ENCODE peak calls at places on chromosomes 11 and 22, in five cellular contexts. I, E, Q, W and P are unnamed samples.

GRCh38 chr11:62881579-62882427 is 1.1 kb downstream of the SLC3A2 start:
- DNase-seq in I (peak), E (peak), Q (no peak), W (peak), P (no peak)

GRCh38 chr22:33076368-33076767 is 18.2 kb upstream of the SYN3 start:
- DNase-seq in I (peak), E (no peak), Q (no peak), W (no peak), P (no peak)

GRCh38 chr22:49290286-49290685 is 537.4 kb downstream of the BRD1 start:
- DNase-seq in I (no peak), E (no peak), Q (peak), W (no peak), P (no peak)

GRCh38 chr11:75351541-75352416 is at the start of gene ARRB1:
- DNase-seq in I (peak), E (no peak), Q (peak), W (peak), P (no peak)

GRCh38 chr11:113796663-113797259 is 17.2 kb downstream of the CLDN25 start:
- DNase-seq in I (peak), E (no peak), Q (peak), W (peak), P (no peak)

GRCh38 chr22:45296628-45297297 is 12.0 kb downstream of the UPK3A start:
- DNase-seq in I (no peak), E (no peak), Q (no peak), W (no peak), P (no peak)

GRCh38 chr22:28902490-28902889 is 19.1 kb downstream of the ZNRF3 start:
- DNase-seq in I (no peak), E (no peak), Q (no peak), W (no peak), P (no peak)

GRCh38 chr11:74754507-74755255 is 6.0 kb downstream of the RNF169 start:
- DNase-seq in I (no peak), E (no peak), Q (no peak), W (no peak), P (no peak)

GRCh38 chr11:85541683-85542082 is 85.5 kb downstream of the DLG2 start:
- DNase-seq in I (no peak), E (no peak), Q (no peak), W (no peak), P (no peak)

GRCh38 chr11:28176231-28176853 is 68.2 kb downstream of the METTL15 start:
- DNase-seq in I (no peak), E (no peak), Q (no peak), W (no peak), P (no peak)

GRCh38 chr22:35611891-35612576 is 5.1 kb downstream of the MB start:
- DNase-seq in I (no peak), E (no peak), Q (no peak), W (no peak), P (no peak)

GRCh38 chr11:73139476-73140198 is 2.5 kb downstream of the FCHSD2 start:
- DNase-seq in I (no peak), E (no peak), Q (no peak), W (no peak), P (no peak)

GRCh38 chr11:119108151-119108856 is 1.2 kb downstream of the C2CD2L start:
- DNase-seq in I (peak), E (no peak), Q (peak), W (no peak), P (no peak)

GRCh38 chr22:32531228-32531627 is 56.6 kb downstream of the FBXO7 start:
- DNase-seq in I (no peak), E (no peak), Q (no peak), W (no peak), P (no peak)